ENCODE peak calls at places on chromosomes 12 and 14, in five cellular contexts. K is transverse colon, S is GM19239, A is T-helper 1 cell, G is kidney epithelial cell. E is an unnamed sample.

GRCh38 chr12:99911076-99911475 is 73.7 kb downstream of the ANKS1B start:
- DNase-seq in G (peak), A (no peak), S (no peak), K (no peak), E (no peak)

GRCh38 chr12:90304231-90304630 is 595.6 kb upstream of the ATP2B1 start:
- DNase-seq in K (no peak), A (no peak), G (peak), S (no peak), E (no peak)

GRCh38 chr12:79407671-79408622 is 282.8 kb downstream of the PAWR start:
- DNase-seq in A (no peak), S (no peak), K (peak), G (peak), E (peak)

GRCh38 chr14:75042040-75042439 is 9.2 kb downstream of the MLH3 start:
- DNase-seq in S (no peak), K (no peak), G (no peak), A (no peak), E (no peak)

GRCh38 chr12:43444940-43445564 is 107.0 kb downstream of the ADAMTS20 start:
- DNase-seq in A (no peak), S (peak), K (peak), G (peak), E (peak)

GRCh38 chr14:62015248-62015647 is 253.0 kb downstream of the SNAPC1 start:
- DNase-seq in K (no peak), G (no peak), S (no peak), A (no peak), E (no peak)

GRCh38 chr14:80996049-80996901 is 40.9 kb downstream of the TSHR start:
- DNase-seq in S (peak), G (peak), A (no peak), K (peak), E (peak)

GRCh38 chr12:19018302-19018980 is 111.1 kb upstream of the PLEKHA5 start:
- DNase-seq in A (no peak), S (no peak), G (peak), K (no peak), E (no peak)

GRCh38 chr12:71469235-71469873 is 29.8 kb downstream of the LGR5 start:
- DNase-seq in G (no peak), K (no peak), A (no peak), S (no peak), E (no peak)

GRCh38 chr14:83217492-83217891 is 1683.8 kb upstream of the SEL1L start:
- DNase-seq in S (no peak), G (peak), A (no peak), K (no peak), E (no peak)